ENCODE peak calls at places on chromosomes 7 and 10, in six cellular contexts. W is amniotic stem cell; V is kidney; A is NCI-H1092; E is activated CD8-positive, alpha-beta memory T cell treated with anti-CD3 and anti-CD28 coated beads for 1 hour; M is smooth muscle cell of the brain vasculature. N is an unnamed sample.

GRCh38 chr7:131606346-131607290 is 50.2 kb upstream of the PODXL start:
- DNase-seq in M (no peak), W (no peak), V (no peak), A (no peak), E (no peak), N (no peak)

GRCh38 chr10:1153805-1154351 is 97.7 kb downstream of the WDR37 start:
- DNase-seq in E (no peak), A (no peak), V (no peak), W (no peak), M (no peak), N (no peak)

GRCh38 chr7:74216361-74216761 is 6.6 kb downstream of the LAT2 start:
- DNase-seq in W (no peak), E (no peak), V (no peak), A (no peak), M (no peak), N (no peak)

GRCh38 chr10:87596351-87596750 is 63.3 kb upstream of the PAPSS2 start:
- DNase-seq in V (no peak), A (no peak), M (no peak), E (no peak), W (no peak), N (no peak)

GRCh38 chr10:2979267-2979660 is 88.1 kb upstream of the PFKP start:
- DNase-seq in M (no peak), A (no peak), E (no peak), V (no peak), W (no peak), N (peak; percentile 31)

GRCh38 chr10:4885142-4885541 is 59.1 kb downstream of the AKR1E2 start:
- DNase-seq in A (no peak), V (no peak), M (no peak), W (no peak), E (no peak), N (no peak)

GRCh38 chr10:119198438-119198837 is 8.9 kb upstream of the GRK5 start:
- DNase-seq in V (no peak), E (no peak), W (no peak), A (no peak), M (no peak), N (no peak)

GRCh38 chr10:89904755-89905154 is 203.4 kb downstream of the KIF20B start:
- DNase-seq in E (no peak), A (no peak), M (no peak), W (no peak), V (no peak), N (no peak)

GRCh38 chr10:34241226-34242000 is 573.7 kb downstream of the PARD3 start:
- DNase-seq in A (no peak), W (no peak), M (no peak), V (no peak), E (no peak), N (no peak)

GRCh38 chr7:37031571-37032257 is 307.4 kb upstream of the AOAH start:
- DNase-seq in M (peak; percentile 97), V (peak; percentile 80), E (no peak), W (peak; percentile 97), A (no peak), N (peak; percentile 91)

GRCh38 chr10:55449981-55450380 is 649.0 kb upstream of the PCDH15 start:
- DNase-seq in E (no peak), V (no peak), W (no peak), A (no peak), M (no peak), N (no peak)

GRCh38 chr10:43137971-43138756 is at the start of gene CSGALNACT2:
- DNase-seq in W (peak; percentile 78), V (peak; percentile 93), E (peak; percentile 48), A (peak; percentile 63), M (no peak), N (peak; percentile 97)

GRCh38 chr7:1561036-1561940 is 5.3 kb upstream of the TMEM184A start:
- DNase-seq in W (no peak), V (peak; percentile 75), E (no peak), M (no peak), A (no peak), N (no peak)

GRCh38 chr10:29537799-29538198 is 97.0 kb downstream of the SVIL start:
- DNase-seq in A (no peak), W (no peak), M (no peak), V (no peak), E (no peak), N (no peak)

GRCh38 chr7:70005885-70006284 is 407.6 kb downstream of the AUTS2 start:
- DNase-seq in V (no peak), M (no peak), W (no peak), E (no peak), A (no peak), N (no peak)

GRCh38 chr7:43112941-43113621 is 634 bp downstream of the HECW1 start:
- DNase-seq in W (peak; percentile 22), M (peak; percentile 13), E (no peak), V (peak; percentile 74), A (no peak), N (peak; percentile 86)

GRCh38 chr10:115355162-115355760 is 262.1 kb downstream of the ATRNL1 start:
- DNase-seq in W (peak; percentile 39), E (no peak), V (no peak), M (peak; percentile 46), A (peak; percentile 25), N (no peak)

GRCh38 chr7:85890244-85890811 is 703.5 kb upstream of the SEMA3D start:
- DNase-seq in V (no peak), M (no peak), E (no peak), W (no peak), A (peak; percentile 7), N (no peak)

GRCh38 chr7:131471605-131472004 is 84.8 kb downstream of the PODXL start:
- DNase-seq in V (no peak), M (no peak), E (no peak), W (no peak), A (no peak), N (no peak)

GRCh38 chr7:142876991-142877910 is 8.3 kb downstream of the TRPV6 start:
- DNase-seq in E (no peak), W (no peak), A (no peak), V (no peak), M (no peak), N (peak; percentile 81)

GRCh38 chr10:18968196-18968595 is 80.4 kb upstream of the MALRD1 start:
- DNase-seq in A (no peak), M (no peak), V (no peak), W (no peak), E (no peak), N (no peak)

GRCh38 chr7:21671859-21672258 is 129.0 kb downstream of the DNAH11 start:
- DNase-seq in W (no peak), A (no peak), E (no peak), M (no peak), V (no peak), N (no peak)

GRCh38 chr7:95104739-95105138 is 197.3 kb downstream of the PPP1R9A start:
- DNase-seq in E (no peak), V (no peak), M (no peak), A (no peak), W (no peak), N (no peak)